ENCODE peak calls at places on chromosomes 1 and 21, in eight cellular contexts. One of them, this sample, is unnamed. For H3K27me3 and H3K4me1, the result is how much of the 10 kb centered on the place peaks cover.

GRCh38 chr1:30976143-30976542 is 67.6 kb upstream of the SDC3 start:
- DNase-seq in endodermal cell: no peak
- DNase-seq in mammary epithelial cell: no peak
- DNase-seq in Peyer's patch: no peak
- DNase-seq in GM23248: peak
- DNase-seq in right lobe of liver: no peak
- DNase-seq in lower lobe of right lung: no peak
- DNase-seq in naive thymus-derived CD4-positive, alpha-beta T cell: no peak
- DNase-seq in this sample: no peak

GRCh38 chr1:198122693-198123092 is 34.1 kb upstream of the NEK7 start:
- DNase-seq in endodermal cell: no peak
- DNase-seq in mammary epithelial cell: no peak
- DNase-seq in Peyer's patch: no peak
- DNase-seq in GM23248: peak
- DNase-seq in right lobe of liver: no peak
- DNase-seq in lower lobe of right lung: no peak
- DNase-seq in naive thymus-derived CD4-positive, alpha-beta T cell: no peak
- DNase-seq in this sample: no peak

GRCh38 chr1:27508139-27508665 is 18.2 kb upstream of the WASF2 start:
- DNase-seq in endodermal cell: peak
- DNase-seq in mammary epithelial cell: peak
- DNase-seq in Peyer's patch: no peak
- DNase-seq in GM23248: no peak
- DNase-seq in right lobe of liver: no peak
- DNase-seq in lower lobe of right lung: peak
- DNase-seq in naive thymus-derived CD4-positive, alpha-beta T cell: no peak
- DNase-seq in this sample: no peak

GRCh38 chr1:94892604-94893280 is 34.2 kb downstream of the CNN3 start:
- DNase-seq in endodermal cell: no peak
- DNase-seq in mammary epithelial cell: no peak
- DNase-seq in Peyer's patch: no peak
- DNase-seq in GM23248: no peak
- DNase-seq in right lobe of liver: no peak
- DNase-seq in lower lobe of right lung: no peak
- DNase-seq in naive thymus-derived CD4-positive, alpha-beta T cell: no peak
- DNase-seq in this sample: no peak

GRCh38 chr1:207826557-207827487 is 75.0 kb downstream of the CD46 start:
- DNase-seq in endodermal cell: no peak
- DNase-seq in mammary epithelial cell: no peak
- DNase-seq in Peyer's patch: no peak
- DNase-seq in GM23248: no peak
- DNase-seq in right lobe of liver: no peak
- DNase-seq in lower lobe of right lung: no peak
- DNase-seq in naive thymus-derived CD4-positive, alpha-beta T cell: no peak
- DNase-seq in this sample: no peak

GRCh38 chr1:206479164-206480125 is 9.2 kb downstream of the IKBKE start:
- DNase-seq in endodermal cell: peak
- DNase-seq in mammary epithelial cell: peak
- DNase-seq in Peyer's patch: peak
- DNase-seq in GM23248: peak
- DNase-seq in right lobe of liver: peak
- DNase-seq in lower lobe of right lung: peak
- DNase-seq in naive thymus-derived CD4-positive, alpha-beta T cell: peak
- DNase-seq in this sample: peak

GRCh38 chr1:9161963-9162362 is 33.1 kb upstream of the GPR157 start:
- DNase-seq in endodermal cell: no peak
- DNase-seq in mammary epithelial cell: no peak
- DNase-seq in Peyer's patch: no peak
- DNase-seq in GM23248: no peak
- DNase-seq in right lobe of liver: no peak
- DNase-seq in lower lobe of right lung: no peak
- DNase-seq in naive thymus-derived CD4-positive, alpha-beta T cell: no peak
- DNase-seq in this sample: no peak

GRCh38 chr1:202835548-202836072 is 24.9 kb downstream of the PCAT6 start:
- DNase-seq in endodermal cell: peak
- DNase-seq in mammary epithelial cell: no peak
- DNase-seq in Peyer's patch: peak
- DNase-seq in GM23248: no peak
- DNase-seq in right lobe of liver: no peak
- DNase-seq in lower lobe of right lung: no peak
- DNase-seq in naive thymus-derived CD4-positive, alpha-beta T cell: no peak
- DNase-seq in this sample: no peak

GRCh38 chr1:168227620-168228019 is 1.8 kb downstream of the SFT2D2 start:
- DNase-seq in endodermal cell: no peak
- DNase-seq in mammary epithelial cell: peak
- DNase-seq in Peyer's patch: no peak
- DNase-seq in GM23248: peak
- DNase-seq in right lobe of liver: no peak
- DNase-seq in lower lobe of right lung: no peak
- DNase-seq in naive thymus-derived CD4-positive, alpha-beta T cell: no peak
- DNase-seq in this sample: no peak

GRCh38 chr1:94608142-94608851 is 66.7 kb upstream of the F3 start:
- DNase-seq in endodermal cell: peak
- DNase-seq in mammary epithelial cell: no peak
- DNase-seq in Peyer's patch: no peak
- DNase-seq in GM23248: no peak
- DNase-seq in right lobe of liver: no peak
- DNase-seq in lower lobe of right lung: no peak
- DNase-seq in naive thymus-derived CD4-positive, alpha-beta T cell: no peak
- DNase-seq in this sample: no peak

GRCh38 chr1:24727490-24728214 is 17.6 kb upstream of the CLIC4 start:
- DNase-seq in endodermal cell: no peak
- DNase-seq in mammary epithelial cell: peak
- DNase-seq in Peyer's patch: peak
- DNase-seq in GM23248: peak
- DNase-seq in right lobe of liver: peak
- DNase-seq in lower lobe of right lung: peak
- DNase-seq in naive thymus-derived CD4-positive, alpha-beta T cell: no peak
- DNase-seq in this sample: peak

GRCh38 chr1:109613396-109614147 is 5.8 kb downstream of the GNAT2 start:
- DNase-seq in endodermal cell: peak
- DNase-seq in mammary epithelial cell: no peak
- DNase-seq in Peyer's patch: no peak
- DNase-seq in GM23248: peak
- DNase-seq in right lobe of liver: no peak
- DNase-seq in lower lobe of right lung: no peak
- DNase-seq in naive thymus-derived CD4-positive, alpha-beta T cell: no peak
- DNase-seq in this sample: no peak

GRCh38 chr21:34243562-34243961 is 120.2 kb upstream of the KCNE2 start:
- DNase-seq in endodermal cell: peak
- DNase-seq in mammary epithelial cell: peak
- DNase-seq in Peyer's patch: no peak
- DNase-seq in GM23248: peak
- DNase-seq in right lobe of liver: no peak
- DNase-seq in lower lobe of right lung: no peak
- DNase-seq in naive thymus-derived CD4-positive, alpha-beta T cell: peak
- DNase-seq in this sample: no peak

GRCh38 chr1:234368320-234369032 is 4.8 kb upstream of the COA6 start:
- DNase-seq in endodermal cell: no peak
- DNase-seq in mammary epithelial cell: no peak
- DNase-seq in Peyer's patch: no peak
- DNase-seq in GM23248: no peak
- DNase-seq in right lobe of liver: no peak
- DNase-seq in lower lobe of right lung: no peak
- DNase-seq in naive thymus-derived CD4-positive, alpha-beta T cell: no peak
- DNase-seq in this sample: no peak

GRCh38 chr1:38305666-38306065 is 259.1 kb upstream of the POU3F1 start:
- DNase-seq in endodermal cell: no peak
- DNase-seq in mammary epithelial cell: no peak
- DNase-seq in Peyer's patch: no peak
- DNase-seq in GM23248: no peak
- DNase-seq in right lobe of liver: no peak
- DNase-seq in lower lobe of right lung: no peak
- DNase-seq in naive thymus-derived CD4-positive, alpha-beta T cell: no peak
- DNase-seq in this sample: no peak

GRCh38 chr1:8093221-8093980 is 67.3 kb upstream of the ERRFI1 start:
- DNase-seq in endodermal cell: no peak
- DNase-seq in mammary epithelial cell: no peak
- DNase-seq in Peyer's patch: no peak
- DNase-seq in GM23248: no peak
- DNase-seq in right lobe of liver: no peak
- DNase-seq in lower lobe of right lung: no peak
- DNase-seq in naive thymus-derived CD4-positive, alpha-beta T cell: no peak
- DNase-seq in this sample: no peak
- H3K27me3 ChIP-seq in endodermal cell: under half
- H3K27me3 ChIP-seq in mammary epithelial cell: under half
- H3K27me3 ChIP-seq in Peyer's patch: under half
- H3K27me3 ChIP-seq in GM23248: under half
- H3K27me3 ChIP-seq in right lobe of liver: under half
- H3K27me3 ChIP-seq in lower lobe of right lung: under half
- H3K27me3 ChIP-seq in naive thymus-derived CD4-positive, alpha-beta T cell: under half
- H3K27me3 ChIP-seq in this sample: under half

DNA sequence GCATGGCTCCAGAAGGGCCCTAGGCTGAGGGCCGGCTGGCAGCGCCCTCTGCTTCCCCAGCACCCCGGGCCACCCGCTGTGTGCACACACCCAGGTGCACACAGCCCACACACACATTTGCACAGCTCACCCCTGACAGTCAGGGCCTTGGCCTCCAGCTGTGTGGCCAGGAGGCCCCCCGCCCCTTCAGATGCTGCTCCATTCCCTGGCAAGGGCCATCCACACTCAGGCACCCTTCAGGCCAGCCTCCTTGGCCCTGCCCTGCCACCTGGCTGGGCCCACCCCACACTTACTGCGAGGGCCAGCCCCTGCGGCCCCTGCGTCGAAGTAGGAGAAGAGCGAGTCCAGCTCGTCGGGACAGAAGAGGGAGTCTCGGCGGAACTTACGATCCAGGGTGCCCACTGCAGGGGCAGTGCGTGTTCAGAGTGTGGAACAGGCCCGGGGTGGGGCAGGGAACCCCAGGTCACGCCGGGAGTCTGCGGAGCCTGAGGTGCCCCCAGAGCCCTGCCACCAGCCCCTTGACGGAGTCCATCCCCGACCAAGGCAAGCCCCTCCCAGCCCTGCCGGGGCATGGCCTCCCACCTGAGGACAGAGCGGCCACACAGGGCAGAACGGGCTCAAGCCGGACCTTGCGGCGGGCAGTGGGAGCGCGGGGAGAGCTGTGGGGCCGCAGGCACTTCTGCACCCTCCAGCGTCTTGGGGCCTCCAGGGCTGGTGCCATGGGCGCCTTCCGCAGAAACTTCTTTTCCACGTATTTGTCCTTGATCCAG is 12.4 kb downstream of the ACAP3 start:
- DNase-seq in endodermal cell: no peak
- DNase-seq in mammary epithelial cell: no peak
- DNase-seq in Peyer's patch: no peak
- DNase-seq in GM23248: no peak
- DNase-seq in right lobe of liver: no peak
- DNase-seq in lower lobe of right lung: no peak
- DNase-seq in naive thymus-derived CD4-positive, alpha-beta T cell: no peak
- DNase-seq in this sample: no peak
- H3K4me1 ChIP-seq in endodermal cell: under half
- H3K4me1 ChIP-seq in mammary epithelial cell: under half
- H3K4me1 ChIP-seq in Peyer's patch: under half
- H3K4me1 ChIP-seq in GM23248: under half
- H3K4me1 ChIP-seq in right lobe of liver: under half
- H3K4me1 ChIP-seq in lower lobe of right lung: under half
- H3K4me1 ChIP-seq in naive thymus-derived CD4-positive, alpha-beta T cell: under half
- H3K4me1 ChIP-seq in this sample: under half

GRCh38 chr21:43982489-43983078 is 29.5 kb upstream of the TRAPPC10 start:
- DNase-seq in endodermal cell: no peak
- DNase-seq in mammary epithelial cell: no peak
- DNase-seq in Peyer's patch: no peak
- DNase-seq in GM23248: no peak
- DNase-seq in right lobe of liver: no peak
- DNase-seq in lower lobe of right lung: no peak
- DNase-seq in naive thymus-derived CD4-positive, alpha-beta T cell: no peak
- DNase-seq in this sample: no peak

GRCh38 chr21:43979654-43980053 is 32.5 kb upstream of the TRAPPC10 start:
- DNase-seq in endodermal cell: no peak
- DNase-seq in mammary epithelial cell: no peak
- DNase-seq in Peyer's patch: no peak
- DNase-seq in GM23248: no peak
- DNase-seq in right lobe of liver: no peak
- DNase-seq in lower lobe of right lung: no peak
- DNase-seq in naive thymus-derived CD4-positive, alpha-beta T cell: no peak
- DNase-seq in this sample: no peak

GRCh38 chr21:43981871-43982210 is 30.3 kb upstream of the TRAPPC10 start:
- DNase-seq in endodermal cell: peak
- DNase-seq in mammary epithelial cell: no peak
- DNase-seq in Peyer's patch: no peak
- DNase-seq in GM23248: no peak
- DNase-seq in right lobe of liver: no peak
- DNase-seq in lower lobe of right lung: no peak
- DNase-seq in naive thymus-derived CD4-positive, alpha-beta T cell: no peak
- DNase-seq in this sample: no peak

GRCh38 chr21:43983390-43983789 is 28.7 kb upstream of the TRAPPC10 start:
- DNase-seq in endodermal cell: no peak
- DNase-seq in mammary epithelial cell: no peak
- DNase-seq in Peyer's patch: no peak
- DNase-seq in GM23248: no peak
- DNase-seq in right lobe of liver: no peak
- DNase-seq in lower lobe of right lung: no peak
- DNase-seq in naive thymus-derived CD4-positive, alpha-beta T cell: no peak
- DNase-seq in this sample: no peak

GRCh38 chr21:43981151-43981870 is 30.8 kb upstream of the TRAPPC10 start:
- DNase-seq in endodermal cell: no peak
- DNase-seq in mammary epithelial cell: no peak
- DNase-seq in Peyer's patch: no peak
- DNase-seq in GM23248: no peak
- DNase-seq in right lobe of liver: no peak
- DNase-seq in lower lobe of right lung: no peak
- DNase-seq in naive thymus-derived CD4-positive, alpha-beta T cell: no peak
- DNase-seq in this sample: no peak
- H3K27ac ChIP-seq in endodermal cell: no peak
- H3K27ac ChIP-seq in mammary epithelial cell: no peak
- H3K27ac ChIP-seq in Peyer's patch: no peak
- H3K27ac ChIP-seq in GM23248: no peak
- H3K27ac ChIP-seq in right lobe of liver: no peak
- H3K27ac ChIP-seq in lower lobe of right lung: no peak
- H3K27ac ChIP-seq in naive thymus-derived CD4-positive, alpha-beta T cell: no peak
- H3K27ac ChIP-seq in this sample: no peak

GRCh38 chr1:50981741-50982140 is 11.7 kb downstream of the CDKN2C start:
- DNase-seq in endodermal cell: no peak
- DNase-seq in mammary epithelial cell: no peak
- DNase-seq in Peyer's patch: no peak
- DNase-seq in GM23248: no peak
- DNase-seq in right lobe of liver: no peak
- DNase-seq in lower lobe of right lung: no peak
- DNase-seq in naive thymus-derived CD4-positive, alpha-beta T cell: no peak
- DNase-seq in this sample: no peak

GRCh38 chr1:50989694-50990093 is 19.6 kb downstream of the CDKN2C start:
- DNase-seq in endodermal cell: no peak
- DNase-seq in mammary epithelial cell: no peak
- DNase-seq in Peyer's patch: no peak
- DNase-seq in GM23248: peak
- DNase-seq in right lobe of liver: no peak
- DNase-seq in lower lobe of right lung: no peak
- DNase-seq in naive thymus-derived CD4-positive, alpha-beta T cell: no peak
- DNase-seq in this sample: no peak

GRCh38 chr1:50983403-50983802 is 13.4 kb downstream of the CDKN2C start:
- DNase-seq in endodermal cell: no peak
- DNase-seq in mammary epithelial cell: no peak
- DNase-seq in Peyer's patch: no peak
- DNase-seq in GM23248: no peak
- DNase-seq in right lobe of liver: no peak
- DNase-seq in lower lobe of right lung: no peak
- DNase-seq in naive thymus-derived CD4-positive, alpha-beta T cell: no peak
- DNase-seq in this sample: no peak

GRCh38 chr1:50980505-50980904 is 10.5 kb downstream of the CDKN2C start:
- DNase-seq in endodermal cell: no peak
- DNase-seq in mammary epithelial cell: no peak
- DNase-seq in Peyer's patch: no peak
- DNase-seq in GM23248: no peak
- DNase-seq in right lobe of liver: no peak
- DNase-seq in lower lobe of right lung: no peak
- DNase-seq in naive thymus-derived CD4-positive, alpha-beta T cell: no peak
- DNase-seq in this sample: no peak

GRCh38 chr1:50985094-50985493 is 15.0 kb downstream of the CDKN2C start:
- DNase-seq in endodermal cell: no peak
- DNase-seq in mammary epithelial cell: no peak
- DNase-seq in Peyer's patch: no peak
- DNase-seq in GM23248: no peak
- DNase-seq in right lobe of liver: no peak
- DNase-seq in lower lobe of right lung: no peak
- DNase-seq in naive thymus-derived CD4-positive, alpha-beta T cell: no peak
- DNase-seq in this sample: no peak
- H3K27me3 ChIP-seq in endodermal cell: half or more
- H3K27me3 ChIP-seq in mammary epithelial cell: under half
- H3K27me3 ChIP-seq in Peyer's patch: under half
- H3K27me3 ChIP-seq in GM23248: under half
- H3K27me3 ChIP-seq in right lobe of liver: under half
- H3K27me3 ChIP-seq in lower lobe of right lung: under half
- H3K27me3 ChIP-seq in naive thymus-derived CD4-positive, alpha-beta T cell: under half
- H3K27me3 ChIP-seq in this sample: under half